ENCODE peak calls at places on chromosomes 16 and 17, in ten cellular contexts. One of them, this sample, is unnamed. For H3K36me3, the result is how much of the 10 kb centered on the place peaks cover.

GRCh38 chr16:24309222-24309905 is 53.2 kb downstream of the CACNG3 start:
- DNase-seq in K562: no peak
- DNase-seq in spleen: no peak
- DNase-seq in body of pancreas: peak
- DNase-seq in psoas muscle: no peak
- DNase-seq in fibroblast of lung: peak
- DNase-seq in transverse colon: no peak
- DNase-seq in GM23248: peak
- DNase-seq in effector memory CD4-positive, alpha-beta T cell: no peak
- DNase-seq in heart right ventricle: no peak
- DNase-seq in this sample: no peak

GRCh38 chr17:77329741-77330531 is 189.2 kb downstream of the SEC14L1 start:
- DNase-seq in GM23248: no peak
- DNase-seq in K562: no peak
- DNase-seq in effector memory CD4-positive, alpha-beta T cell: no peak
- DNase-seq in psoas muscle: no peak
- DNase-seq in heart right ventricle: no peak
- DNase-seq in transverse colon: peak
- DNase-seq in body of pancreas: no peak
- DNase-seq in fibroblast of lung: no peak
- DNase-seq in spleen: peak
- DNase-seq in this sample: peak

GRCh38 chr17:50883850-50884291 is 17.7 kb upstream of the TOB1 start:
- DNase-seq in body of pancreas: peak
- DNase-seq in K562: no peak
- DNase-seq in fibroblast of lung: no peak
- DNase-seq in GM23248: no peak
- DNase-seq in spleen: no peak
- DNase-seq in heart right ventricle: no peak
- DNase-seq in psoas muscle: no peak
- DNase-seq in effector memory CD4-positive, alpha-beta T cell: no peak
- DNase-seq in transverse colon: peak
- DNase-seq in this sample: no peak

GRCh38 chr17:75036643-75037268 is 10.0 kb downstream of the ATP5PD start:
- DNase-seq in fibroblast of lung: peak
- DNase-seq in GM23248: peak
- DNase-seq in psoas muscle: peak
- DNase-seq in heart right ventricle: peak
- DNase-seq in body of pancreas: peak
- DNase-seq in transverse colon: peak
- DNase-seq in effector memory CD4-positive, alpha-beta T cell: peak
- DNase-seq in K562: peak
- DNase-seq in spleen: peak
- DNase-seq in this sample: no peak

GRCh38 chr17:79944251-79944812 is 91.3 kb downstream of the TBC1D16 start:
- DNase-seq in body of pancreas: no peak
- DNase-seq in transverse colon: no peak
- DNase-seq in spleen: peak
- DNase-seq in fibroblast of lung: no peak
- DNase-seq in effector memory CD4-positive, alpha-beta T cell: no peak
- DNase-seq in K562: no peak
- DNase-seq in heart right ventricle: no peak
- DNase-seq in GM23248: no peak
- DNase-seq in psoas muscle: peak
- DNase-seq in this sample: no peak

GRCh38 chr16:87762620-87763019 is 3.2 kb downstream of the KLHDC4 start:
- DNase-seq in heart right ventricle: no peak
- DNase-seq in fibroblast of lung: no peak
- DNase-seq in K562: no peak
- DNase-seq in effector memory CD4-positive, alpha-beta T cell: no peak
- DNase-seq in transverse colon: peak
- DNase-seq in GM23248: no peak
- DNase-seq in spleen: no peak
- DNase-seq in psoas muscle: no peak
- DNase-seq in body of pancreas: no peak
- DNase-seq in this sample: no peak

GRCh38 chr17:46815474-46816353 is 2.8 kb downstream of the WNT3 start:
- DNase-seq in psoas muscle: no peak
- DNase-seq in fibroblast of lung: no peak
- DNase-seq in K562: no peak
- DNase-seq in effector memory CD4-positive, alpha-beta T cell: no peak
- DNase-seq in GM23248: no peak
- DNase-seq in transverse colon: no peak
- DNase-seq in heart right ventricle: no peak
- DNase-seq in spleen: no peak
- DNase-seq in body of pancreas: no peak
- DNase-seq in this sample: no peak

GRCh38 chr17:61399131-61400057 is at the start of gene TBX2:
- DNase-seq in psoas muscle: peak
- DNase-seq in body of pancreas: peak
- DNase-seq in effector memory CD4-positive, alpha-beta T cell: no peak
- DNase-seq in fibroblast of lung: peak
- DNase-seq in heart right ventricle: peak
- DNase-seq in transverse colon: peak
- DNase-seq in K562: no peak
- DNase-seq in GM23248: peak
- DNase-seq in spleen: peak
- DNase-seq in this sample: peak

GRCh38 chr17:9050801-9051401 is 29.6 kb downstream of the NTN1 start:
- DNase-seq in K562: no peak
- DNase-seq in psoas muscle: no peak
- DNase-seq in transverse colon: no peak
- DNase-seq in GM23248: no peak
- DNase-seq in body of pancreas: no peak
- DNase-seq in heart right ventricle: no peak
- DNase-seq in spleen: no peak
- DNase-seq in effector memory CD4-positive, alpha-beta T cell: no peak
- DNase-seq in fibroblast of lung: peak
- DNase-seq in this sample: no peak

GRCh38 chr16:19068237-19068815 is 912 bp downstream of the COQ7 start:
- DNase-seq in fibroblast of lung: no peak
- DNase-seq in K562: no peak
- DNase-seq in GM23248: no peak
- DNase-seq in transverse colon: no peak
- DNase-seq in spleen: peak
- DNase-seq in heart right ventricle: no peak
- DNase-seq in psoas muscle: no peak
- DNase-seq in effector memory CD4-positive, alpha-beta T cell: no peak
- DNase-seq in body of pancreas: peak
- DNase-seq in this sample: no peak

GRCh38 chr16:318628-319027 is 33.9 kb downstream of the AXIN1 start:
- DNase-seq in psoas muscle: no peak
- DNase-seq in fibroblast of lung: no peak
- DNase-seq in transverse colon: no peak
- DNase-seq in K562: peak
- DNase-seq in effector memory CD4-positive, alpha-beta T cell: no peak
- DNase-seq in heart right ventricle: no peak
- DNase-seq in GM23248: no peak
- DNase-seq in spleen: no peak
- DNase-seq in body of pancreas: no peak
- DNase-seq in this sample: peak

GRCh38 chr17:353213-353837 is 718 bp upstream of the RPH3AL start:
- DNase-seq in fibroblast of lung: no peak
- DNase-seq in K562: no peak
- DNase-seq in psoas muscle: no peak
- DNase-seq in spleen: no peak
- DNase-seq in transverse colon: no peak
- DNase-seq in effector memory CD4-positive, alpha-beta T cell: no peak
- DNase-seq in heart right ventricle: no peak
- DNase-seq in GM23248: no peak
- DNase-seq in body of pancreas: no peak
- DNase-seq in this sample: no peak

GRCh38 chr16:49700222-49700927 is 155.5 kb downstream of the ZNF423 start:
- DNase-seq in heart right ventricle: peak
- DNase-seq in psoas muscle: peak
- DNase-seq in K562: no peak
- DNase-seq in body of pancreas: no peak
- DNase-seq in fibroblast of lung: peak
- DNase-seq in spleen: no peak
- DNase-seq in GM23248: peak
- DNase-seq in effector memory CD4-positive, alpha-beta T cell: no peak
- DNase-seq in transverse colon: no peak
- DNase-seq in this sample: peak

GRCh38 chr16:11407047-11407982 is 62.1 kb downstream of the RMI2 start:
- DNase-seq in heart right ventricle: no peak
- DNase-seq in psoas muscle: no peak
- DNase-seq in K562: peak
- DNase-seq in effector memory CD4-positive, alpha-beta T cell: peak
- DNase-seq in spleen: no peak
- DNase-seq in body of pancreas: peak
- DNase-seq in transverse colon: peak
- DNase-seq in GM23248: peak
- DNase-seq in fibroblast of lung: peak
- DNase-seq in this sample: peak

DNA sequence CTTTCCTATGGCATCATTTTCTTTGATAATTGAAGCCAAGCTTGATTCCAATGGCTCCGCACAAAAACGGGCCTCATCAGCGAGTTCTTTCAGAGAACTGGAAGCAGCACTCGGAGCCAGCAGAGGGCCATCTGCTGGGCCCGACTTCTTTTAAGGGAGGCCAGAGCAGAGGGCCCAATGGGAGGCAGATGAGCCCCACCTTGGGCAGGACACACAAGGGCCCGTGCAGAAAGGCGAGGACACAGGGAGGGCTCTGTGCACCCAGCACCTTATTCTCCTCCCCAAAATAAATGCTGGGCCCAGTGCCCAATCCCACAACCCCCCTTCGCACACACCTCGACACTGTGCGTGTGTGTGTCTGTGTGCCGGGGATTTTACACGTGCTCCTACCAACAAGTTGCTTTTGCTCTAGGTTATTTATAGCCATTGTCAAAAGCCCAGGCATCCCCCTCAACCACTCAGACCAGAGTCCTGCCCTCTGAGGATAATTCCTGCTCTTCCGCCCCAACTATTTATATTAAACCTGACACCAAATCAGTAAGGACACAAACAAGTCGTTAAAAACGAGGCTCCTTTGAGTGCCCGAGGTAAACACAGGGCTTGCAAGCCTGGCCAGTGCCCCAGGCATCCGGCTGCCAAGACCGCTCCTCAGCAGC is 6.8 kb downstream of the AXIN2 start:
- DNase-seq in psoas muscle: no peak
- DNase-seq in transverse colon: peak
- DNase-seq in body of pancreas: no peak
- DNase-seq in K562: no peak
- DNase-seq in heart right ventricle: peak
- DNase-seq in fibroblast of lung: peak
- DNase-seq in effector memory CD4-positive, alpha-beta T cell: no peak
- DNase-seq in spleen: no peak
- DNase-seq in GM23248: peak
- DNase-seq in this sample: no peak
- H3K36me3 ChIP-seq in psoas muscle: under half
- H3K36me3 ChIP-seq in transverse colon: under half
- H3K36me3 ChIP-seq in body of pancreas: under half
- H3K36me3 ChIP-seq in K562: under half
- H3K36me3 ChIP-seq in heart right ventricle: under half
- H3K36me3 ChIP-seq in fibroblast of lung: under half
- H3K36me3 ChIP-seq in effector memory CD4-positive, alpha-beta T cell: under half
- H3K36me3 ChIP-seq in spleen: under half
- H3K36me3 ChIP-seq in GM23248: under half
- H3K36me3 ChIP-seq in this sample: under half

GRCh38 chr17:5508855-5509254 is 22.5 kb downstream of the MIS12 start:
- DNase-seq in body of pancreas: peak
- DNase-seq in spleen: no peak
- DNase-seq in GM23248: peak
- DNase-seq in heart right ventricle: no peak
- DNase-seq in fibroblast of lung: peak
- DNase-seq in effector memory CD4-positive, alpha-beta T cell: no peak
- DNase-seq in transverse colon: no peak
- DNase-seq in K562: no peak
- DNase-seq in psoas muscle: no peak
- DNase-seq in this sample: peak
- H3K27ac ChIP-seq in body of pancreas: no peak
- H3K27ac ChIP-seq in spleen: no peak
- H3K27ac ChIP-seq in GM23248: peak
- H3K27ac ChIP-seq in heart right ventricle: no peak
- H3K27ac ChIP-seq in fibroblast of lung: peak
- H3K27ac ChIP-seq in effector memory CD4-positive, alpha-beta T cell: no peak
- H3K27ac ChIP-seq in transverse colon: no peak
- H3K27ac ChIP-seq in K562: no peak
- H3K27ac ChIP-seq in psoas muscle: no peak
- H3K27ac ChIP-seq in this sample: no peak

GRCh38 chr17:37134050-37134449 is 185.3 kb downstream of the AATF start:
- DNase-seq in fibroblast of lung: no peak
- DNase-seq in effector memory CD4-positive, alpha-beta T cell: no peak
- DNase-seq in GM23248: no peak
- DNase-seq in transverse colon: no peak
- DNase-seq in K562: peak
- DNase-seq in psoas muscle: no peak
- DNase-seq in heart right ventricle: no peak
- DNase-seq in body of pancreas: no peak
- DNase-seq in spleen: no peak
- DNase-seq in this sample: no peak

GRCh38 chr17:37131670-37132620 is 183.2 kb downstream of the AATF start:
- DNase-seq in K562: no peak
- DNase-seq in psoas muscle: no peak
- DNase-seq in fibroblast of lung: no peak
- DNase-seq in transverse colon: peak
- DNase-seq in effector memory CD4-positive, alpha-beta T cell: no peak
- DNase-seq in heart right ventricle: no peak
- DNase-seq in spleen: no peak
- DNase-seq in GM23248: no peak
- DNase-seq in body of pancreas: no peak
- DNase-seq in this sample: no peak

GRCh38 chr17:37133131-37133530 is 184.4 kb downstream of the AATF start:
- DNase-seq in GM23248: no peak
- DNase-seq in effector memory CD4-positive, alpha-beta T cell: no peak
- DNase-seq in heart right ventricle: no peak
- DNase-seq in K562: no peak
- DNase-seq in spleen: no peak
- DNase-seq in body of pancreas: no peak
- DNase-seq in transverse colon: no peak
- DNase-seq in psoas muscle: no peak
- DNase-seq in fibroblast of lung: no peak
- DNase-seq in this sample: no peak

GRCh38 chr17:37135581-37135980 is 186.8 kb downstream of the AATF start:
- DNase-seq in GM23248: no peak
- DNase-seq in fibroblast of lung: no peak
- DNase-seq in heart right ventricle: no peak
- DNase-seq in spleen: no peak
- DNase-seq in body of pancreas: no peak
- DNase-seq in psoas muscle: no peak
- DNase-seq in effector memory CD4-positive, alpha-beta T cell: no peak
- DNase-seq in K562: no peak
- DNase-seq in transverse colon: no peak
- DNase-seq in this sample: no peak

GRCh38 chr17:37131064-37131463 is 182.3 kb downstream of the AATF start:
- DNase-seq in K562: no peak
- DNase-seq in GM23248: no peak
- DNase-seq in effector memory CD4-positive, alpha-beta T cell: no peak
- DNase-seq in body of pancreas: no peak
- DNase-seq in fibroblast of lung: peak
- DNase-seq in transverse colon: no peak
- DNase-seq in spleen: no peak
- DNase-seq in heart right ventricle: no peak
- DNase-seq in psoas muscle: no peak
- DNase-seq in this sample: no peak
- H3K36me3 ChIP-seq in K562: half or more
- H3K36me3 ChIP-seq in GM23248: under half
- H3K36me3 ChIP-seq in effector memory CD4-positive, alpha-beta T cell: under half
- H3K36me3 ChIP-seq in body of pancreas: under half
- H3K36me3 ChIP-seq in fibroblast of lung: under half
- H3K36me3 ChIP-seq in transverse colon: under half
- H3K36me3 ChIP-seq in spleen: under half
- H3K36me3 ChIP-seq in heart right ventricle: under half
- H3K36me3 ChIP-seq in psoas muscle: half or more
- H3K36me3 ChIP-seq in this sample: under half

GRCh38 chr17:4520881-4521600 is 22.4 kb downstream of the SPNS2 start:
- DNase-seq in body of pancreas: peak
- DNase-seq in fibroblast of lung: no peak
- DNase-seq in psoas muscle: no peak
- DNase-seq in effector memory CD4-positive, alpha-beta T cell: no peak
- DNase-seq in transverse colon: peak
- DNase-seq in GM23248: peak
- DNase-seq in heart right ventricle: no peak
- DNase-seq in spleen: no peak
- DNase-seq in K562: no peak
- DNase-seq in this sample: no peak
- H3K27ac ChIP-seq in body of pancreas: peak
- H3K27ac ChIP-seq in fibroblast of lung: no peak
- H3K27ac ChIP-seq in psoas muscle: peak
- H3K27ac ChIP-seq in effector memory CD4-positive, alpha-beta T cell: no peak
- H3K27ac ChIP-seq in transverse colon: peak
- H3K27ac ChIP-seq in GM23248: no peak
- H3K27ac ChIP-seq in heart right ventricle: peak
- H3K27ac ChIP-seq in spleen: no peak
- H3K27ac ChIP-seq in K562: no peak
- H3K27ac ChIP-seq in this sample: no peak